ENCODE peak calls at places on chromosome 21, in five cellular contexts. D, B, Y, R and M are unnamed samples.

GRCh38 chr21:37821791-37822450 is 94.3 kb downstream of the KCNJ6 start:
- DNase-seq in Y (no peak), B (no peak), D (no peak), R (no peak), M (no peak)

GRCh38 chr21:38804030-38804616 is 1.6 kb upstream of the ETS2 start:
- DNase-seq in D (no peak), B (no peak), Y (peak; percentile 32), R (peak; percentile 44), M (no peak)

GRCh38 chr21:26077523-26077922 is 93.0 kb downstream of the APP start:
- DNase-seq in B (no peak), R (peak; percentile 65), D (no peak), Y (no peak), M (peak; percentile 92)

GRCh38 chr21:36010801-36011200 is 49.5 kb downstream of the SETD4 start:
- DNase-seq in R (no peak), D (no peak), B (no peak), Y (no peak), M (no peak)

GRCh38 chr21:21076051-21076450 is 77.8 kb downstream of the NCAM2 start:
- DNase-seq in D (no peak), Y (no peak), R (no peak), B (no peak), M (no peak)

GRCh38 chr21:40686526-40686925 is 160.4 kb downstream of the DSCAM start:
- DNase-seq in D (no peak), Y (no peak), R (no peak), B (no peak), M (peak; percentile 55)

GRCh38 chr21:29083306-29083705 is 9.9 kb upstream of the CCT8 start:
- DNase-seq in R (no peak), D (no peak), Y (no peak), B (no peak), M (no peak)

GRCh38 chr21:29443398-29444010 is 144.8 kb downstream of the BACH1 start:
- DNase-seq in B (no peak), Y (peak; percentile 27), R (no peak), D (no peak), M (no peak)

GRCh38 chr21:34881894-34882371 is 167.2 kb downstream of the RUNX1 start:
- DNase-seq in Y (peak; percentile 91), B (peak; percentile 13), D (no peak), R (peak; percentile 86), M (no peak)

GRCh38 chr21:26136686-26137085 is 33.9 kb downstream of the APP start:
- DNase-seq in B (no peak), R (no peak), D (no peak), Y (peak; percentile 42), M (no peak)

GRCh38 chr21:38773108-38774061 is 32.3 kb upstream of the ETS2 start:
- DNase-seq in R (peak; percentile 98), B (no peak), D (no peak), Y (peak; percentile 96), M (no peak)

DNA sequence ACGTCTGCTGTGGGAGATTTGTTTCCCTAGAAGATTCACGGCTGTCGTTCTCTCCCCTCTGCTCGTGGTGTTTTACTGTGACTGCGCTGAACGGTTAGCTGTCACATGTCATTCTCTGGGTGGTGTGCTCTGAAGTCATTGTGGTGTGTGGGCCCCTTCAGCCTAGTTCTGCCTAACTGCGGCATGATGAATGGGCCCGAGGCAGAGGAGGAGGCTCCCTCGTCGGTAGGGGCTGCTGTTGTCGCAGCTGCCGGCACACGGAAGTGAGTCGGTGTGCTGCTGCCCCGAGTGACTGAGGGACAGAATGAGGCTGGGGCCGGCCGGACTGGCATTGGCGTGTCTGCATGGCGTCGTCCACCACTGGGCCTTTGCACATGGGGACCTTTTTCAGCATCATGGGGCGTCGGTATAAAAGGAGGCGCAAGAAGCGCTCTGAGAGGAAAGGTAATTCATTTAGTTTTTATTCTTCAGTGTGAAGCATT is 77.9 kb downstream of the ADARB1 start:
- DNase-seq in Y (peak; percentile 44), B (peak; percentile 70), D (no peak), R (no peak), M (peak; percentile 11)
- TF ChIP-seq CTCF in Y (peak; percentile 30), B (no peak), D (no peak), R (no peak), M (no peak)

GRCh38 chr21:45481977-45482898 is 60.0 kb downstream of the SLC19A1 start:
- DNase-seq in D (no peak), Y (no peak), R (no peak), B (no peak), M (no peak)
- H3K27ac ChIP-seq in D (no peak overlapping the region), Y (no peak overlapping the region), R (no peak overlapping the region), B (no peak overlapping the region), M (no peak overlapping the region)

GRCh38 chr21:33071878-33072306 is 2.0 kb downstream of the OLIG1 start:
- DNase-seq in Y (peak; percentile 2), D (no peak), B (no peak), R (peak; percentile 28), M (peak; percentile 41)

GRCh38 chr21:33076600-33077329 is 6.8 kb downstream of the OLIG1 start:
- DNase-seq in Y (no peak), D (no peak), B (no peak), R (no peak), M (no peak)

GRCh38 chr21:33078907-33079582 is 9.1 kb downstream of the OLIG1 start:
- DNase-seq in Y (peak; percentile 80), R (peak; percentile 53), D (peak; percentile 94), B (no peak), M (no peak)

GRCh38 chr21:33075596-33076195 is 5.8 kb downstream of the OLIG1 start:
- DNase-seq in D (no peak), B (no peak), Y (no peak), R (no peak), M (no peak)

GRCh38 chr21:33075128-33075527 is 5.2 kb downstream of the OLIG1 start:
- DNase-seq in Y (no peak), D (no peak), B (no peak), R (no peak), M (no peak)
- H3K27me3 ChIP-seq in Y (peaks cover 66% of the 10 kb centered on the region), D (peaks cover 43% of the 10 kb centered on the region), B (no peaks in the 10 kb centered on the region), R (peaks cover 39% of the 10 kb centered on the region), M (peaks cover 26% of the 10 kb centered on the region)

DNA sequence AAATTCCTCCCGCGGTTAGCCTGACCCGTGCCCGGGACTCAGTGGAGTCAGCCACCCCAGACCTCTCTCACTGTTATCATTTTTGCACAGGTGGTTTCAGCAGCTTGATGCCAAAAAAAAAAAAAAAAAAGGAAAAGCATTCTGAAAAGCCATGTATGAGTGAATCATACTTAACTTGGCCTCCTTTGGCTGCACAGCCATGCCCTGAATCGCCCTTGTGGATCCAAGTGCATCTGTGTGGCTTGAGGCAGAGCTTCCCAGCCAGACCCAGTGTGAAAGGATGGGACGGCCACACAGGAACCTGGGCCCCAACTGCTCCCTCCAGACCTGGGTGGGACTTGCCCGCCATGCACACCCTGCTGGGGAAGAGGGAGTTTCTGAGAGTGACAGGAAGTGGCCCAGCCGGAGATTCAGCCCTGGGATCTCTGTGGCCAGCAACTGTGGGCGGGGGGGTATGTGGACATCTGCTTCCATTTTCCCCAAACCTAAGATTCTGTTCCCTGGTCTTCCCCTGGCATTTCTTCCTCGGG is 8.6 kb downstream of the YBEY start:
- DNase-seq in R (peak; percentile 37), Y (peak; percentile 82), D (no peak), B (no peak), M (no peak)
- TF ChIP-seq CTCF in R (no peak), Y (no peak), D (no peak), B (no peak), M (no peak)

DNA sequence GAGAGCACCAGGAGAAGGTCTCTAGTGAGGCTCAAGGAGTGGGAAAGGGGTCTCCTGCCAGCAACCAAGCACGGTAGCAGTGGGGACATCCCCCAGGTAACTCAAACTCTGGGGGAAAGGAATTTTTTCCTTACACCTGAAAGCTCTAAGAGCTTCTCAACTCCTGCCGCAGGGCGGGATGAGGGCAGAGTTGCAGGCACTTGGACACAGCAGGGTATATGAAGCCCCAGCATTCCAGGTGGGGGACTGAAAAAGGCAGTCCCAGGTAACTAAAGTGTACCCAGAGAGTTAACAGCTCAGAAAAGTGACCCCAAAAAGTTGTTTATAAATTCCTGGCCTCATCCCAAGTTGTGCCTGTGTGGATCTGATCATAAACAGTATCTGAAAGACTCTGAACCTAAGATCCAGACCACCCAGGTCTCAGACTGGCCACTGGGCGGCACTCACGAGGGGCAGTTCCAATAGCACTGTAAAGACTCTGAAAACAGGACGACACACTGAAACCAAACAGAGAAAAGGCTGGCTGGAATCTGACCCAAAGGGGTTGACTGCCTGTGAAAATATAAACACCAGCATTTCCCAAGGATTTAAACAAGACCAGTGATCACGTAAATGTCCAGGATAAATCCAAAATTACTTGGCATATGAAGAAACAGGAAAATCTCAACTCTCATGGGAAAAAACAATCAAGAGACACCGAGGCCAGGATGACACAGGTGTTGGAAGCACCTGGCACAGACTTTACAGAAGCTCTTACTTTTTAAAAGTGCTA is 47.5 kb downstream of the HSF2BP start:
- DNase-seq in D (no peak), R (peak; percentile 90), Y (peak; percentile 41), B (no peak), M (peak; percentile 74)
- H3K27ac ChIP-seq in D (no peak overlapping the region), R (no peak overlapping the region), Y (no peak overlapping the region), B (no peak overlapping the region), M (peak overlapping the region; percentile 16)

GRCh38 chr21:31872452-31873274 is at the start of gene HUNK:
- DNase-seq in D (peak; percentile 62), Y (peak; percentile 22), R (peak; percentile 39), B (no peak), M (peak; percentile 98)

GRCh38 chr21:31874817-31875216 is 2.0 kb downstream of the HUNK start:
- DNase-seq in R (no peak), D (no peak), B (no peak), Y (no peak), M (peak; percentile 50)

GRCh38 chr21:31872072-31872451 is 758 bp upstream of the HUNK start:
- DNase-seq in D (no peak), Y (no peak), B (no peak), R (no peak), M (no peak)

GRCh38 chr21:31873696-31874599 is 1.1 kb downstream of the HUNK start:
- DNase-seq in B (no peak), Y (peak; percentile 12), R (no peak), D (no peak), M (peak; percentile 85)

GRCh38 chr21:31873275-31873695 is 465 bp downstream of the HUNK start:
- DNase-seq in D (no peak), Y (no peak), R (no peak), B (no peak), M (peak; percentile 49)
- H3K27me3 ChIP-seq in D (no peaks in the 10 kb centered on the region), Y (peaks cover 50% of the 10 kb centered on the region), R (peaks cover 21% of the 10 kb centered on the region), B (no peaks in the 10 kb centered on the region), M (no peaks in the 10 kb centered on the region)

GRCh38 chr21:15219866-15220265 is 155.1 kb upstream of the NRIP1 start:
- DNase-seq in R (no peak), D (no peak), B (no peak), Y (no peak), M (no peak)

GRCh38 chr21:15222711-15223110 is 157.9 kb upstream of the NRIP1 start:
- DNase-seq in R (peak; percentile 38), Y (no peak), D (no peak), B (no peak), M (no peak)

GRCh38 chr21:15224346-15225086 is 159.7 kb upstream of the NRIP1 start:
- DNase-seq in Y (peak; percentile 93), D (no peak), B (no peak), R (peak; percentile 95), M (no peak)

GRCh38 chr21:15221799-15222386 is 157.1 kb upstream of the NRIP1 start:
- DNase-seq in B (no peak), D (no peak), Y (peak; percentile 73), R (peak; percentile 77), M (peak; percentile 92)
- TF ChIP-seq CTCF in B (no peak), D (no peak), Y (no peak), R (no peak), M (no peak)